ENCODE peak calls at places on chromosomes 7 and 10, in four cellular contexts. S, K, D and U are unnamed samples.

GRCh38 chr10:42980553-42981357 is 96.1 kb upstream of the RET start:
- DNase-seq in D (no peak), K (no peak), S (no peak), U (no peak)

GRCh38 chr7:94696981-94697670 is 41.2 kb upstream of the SGCE start:
- DNase-seq in D (no peak), K (peak), S (peak), U (peak)

GRCh38 chr7:45404622-45405021 is 169.5 kb upstream of the ADCY1 start:
- DNase-seq in K (no peak), S (no peak), D (no peak), U (no peak)

GRCh38 chr7:43726466-43726865 is 2.9 kb downstream of the COA1 start:
- DNase-seq in D (no peak), K (no peak), S (peak), U (no peak)

GRCh38 chr10:93859049-93859655 is 34.6 kb upstream of the SLC35G1 start:
- DNase-seq in K (peak), D (no peak), S (no peak), U (peak)

GRCh38 chr7:27520828-27521790 is 141.6 kb downstream of the HIBADH start:
- DNase-seq in S (peak), D (no peak), K (peak), U (peak)

GRCh38 chr10:8137726-8138125 is 83.2 kb downstream of the GATA3 start:
- DNase-seq in S (no peak), D (no peak), K (no peak), U (no peak)

GRCh38 chr7:19969859-19970493 is 196.6 kb upstream of the TMEM196 start:
- DNase-seq in D (no peak), S (peak), K (peak), U (no peak)

GRCh38 chr7:30561389-30561788 is 33.3 kb upstream of the GARS1 start:
- DNase-seq in K (no peak), S (no peak), D (no peak), U (no peak)

GRCh38 chr10:48306870-48307531 is 524 bp downstream of the MAPK8 start:
- DNase-seq in S (peak), D (peak), K (peak), U (peak)

GRCh38 chr10:54063514-54063913 is 737.5 kb downstream of the PCDH15 start:
- DNase-seq in S (no peak), K (no peak), D (no peak), U (no peak)

GRCh38 chr10:98150544-98150943 is 16.1 kb downstream of the R3HCC1L start:
- DNase-seq in D (no peak), S (peak), K (no peak), U (peak)

GRCh38 chr7:128104109-128104742 is 73.0 kb upstream of the LRRC4 start:
- DNase-seq in D (no peak), K (peak), S (peak), U (peak)

GRCh38 chr10:81885491-81885890 is 10.5 kb downstream of the NRG3 start:
- DNase-seq in D (no peak), K (no peak), S (no peak), U (no peak)